ENCODE peak calls at places on chromosomes 12 and 14, in four cellular contexts. S is lower lobe of right lung, J is Peyer's patch, P is mesenchymal stem cell. B is an unnamed sample.

GRCh38 chr14:35855886-35856481 is 29.8 kb downstream of the BRMS1L start:
- DNase-seq in S (no peak), J (no peak), P (no peak), B (no peak)

GRCh38 chr12:1795221-1795784 is 25.1 kb upstream of the LRTM2 start:
- DNase-seq in S (no peak), J (peak; percentile 47), P (no peak), B (no peak)

GRCh38 chr14:67557656-67558055 is 24.6 kb downstream of the PLEKHH1 start:
- DNase-seq in S (no peak), J (no peak), P (no peak), B (no peak)

GRCh38 chr12:131128556-131128955 is 174.8 kb downstream of the ADGRD1 start:
- DNase-seq in S (no peak), J (peak; percentile 26), P (no peak), B (no peak)

GRCh38 chr12:28500373-28501024 is 310.2 kb downstream of the CCDC91 start:
- DNase-seq in S (no peak), J (no peak), P (no peak), B (no peak)

GRCh38 chr14:64234877-64235651 is 59.1 kb downstream of the ESR2 start:
- DNase-seq in S (no peak), J (peak; percentile 58), P (no peak), B (no peak)

GRCh38 chr14:95686935-95687334 is 709 bp downstream of the TCL1B start:
- DNase-seq in S (no peak), J (no peak), P (no peak), B (no peak)

GRCh38 chr14:61625171-61625570 is 70.1 kb upstream of the HIF1A start:
- DNase-seq in S (no peak), J (no peak), P (peak; percentile 32), B (no peak)

GRCh38 chr14:102210421-102211042 is 70.8 kb downstream of the WDR20 start:
- DNase-seq in S (no peak), J (peak; percentile 37), P (no peak), B (no peak)

GRCh38 chr14:68291820-68292219 is 472.2 kb downstream of the RAD51B start:
- DNase-seq in S (no peak), J (no peak), P (no peak), B (no peak)

GRCh38 chr14:96424104-96424989 is 32.4 kb downstream of the AK7 start:
- DNase-seq in S (peak; percentile 54), J (peak; percentile 58), P (peak; percentile 76), B (no peak)

GRCh38 chr14:30753452-30753851 is 120.9 kb upstream of the COCH start:
- DNase-seq in S (no peak), J (no peak), P (no peak), B (no peak)

GRCh38 chr14:95023886-95024285 is 133.4 kb downstream of the DICER1 start:
- DNase-seq in S (no peak), J (peak; percentile 40), P (peak; percentile 12), B (no peak)

GRCh38 chr14:102226356-102227125 is 78.4 kb downstream of the MOK start:
- DNase-seq in S (no peak), J (no peak), P (no peak), B (no peak)

GRCh38 chr12:64824500-64825142 is at the start of gene TBC1D30:
- DNase-seq in S (peak; percentile 51), J (no peak), P (peak; percentile 14), B (no peak)

GRCh38 chr12:54937376-54937775 is 47.2 kb downstream of the TESPA1 start:
- DNase-seq in S (no peak), J (no peak), P (no peak), B (no peak)

GRCh38 chr12:6394398-6394797 is 10.4 kb downstream of the LTBR start:
- DNase-seq in S (no peak), J (no peak), P (no peak), B (no peak)

GRCh38 chr12:84732941-84733340 is 179.7 kb downstream of the SLC6A15 start:
- DNase-seq in S (no peak), J (no peak), P (no peak), B (no peak)

GRCh38 chr12:12461923-12462315 is 100.7 kb downstream of the DUSP16 start:
- DNase-seq in S (no peak), J (no peak), P (no peak), B (no peak)

GRCh38 chr12:95547522-95548055 is 3.7 kb downstream of the USP44 start:
- DNase-seq in S (no peak), J (no peak), P (peak; percentile 22), B (no peak)

GRCh38 chr14:55136868-55137785 is 8.1 kb downstream of the LGALS3 start:
- DNase-seq in S (no peak), J (no peak), P (no peak), B (no peak)

GRCh38 chr14:104665663-104666522 is 23.5 kb upstream of the INF2 start:
- DNase-seq in S (no peak), J (peak; percentile 84), P (no peak), B (peak; percentile 65)

GRCh38 chr14:64637735-64638473 is 66.3 kb upstream of the PLEKHG3 start:
- DNase-seq in S (no peak), J (no peak), P (peak; percentile 64), B (no peak)

GRCh38 chr12:116818341-116818856 is 62.8 kb downstream of the HRK start:
- DNase-seq in S (no peak), J (peak; percentile 54), P (peak; percentile 15), B (peak; percentile 11)

GRCh38 chr14:34036319-34036761 is 85.5 kb upstream of the EGLN3 start:
- DNase-seq in S (no peak), J (no peak), P (peak; percentile 30), B (no peak)

GRCh38 chr12:41932470-41932991 is 212.1 kb downstream of the GXYLT1 start:
- DNase-seq in S (peak; percentile 82), J (peak; percentile 55), P (peak; percentile 23), B (no peak)

GRCh38 chr14:89702151-89702936 is 252.2 kb downstream of the EFCAB11 start:
- DNase-seq in S (no peak), J (no peak), P (peak; percentile 29), B (no peak)

GRCh38 chr14:59564356-59564755 is 12.3 kb downstream of the CCDC175 start:
- DNase-seq in S (no peak), J (no peak), P (no peak), B (no peak)

GRCh38 chr12:77625441-77625840 is 205.3 kb upstream of the NAV3 start:
- DNase-seq in S (no peak), J (no peak), P (peak; percentile 24), B (no peak)

GRCh38 chr14:105859717-105860614 is 333.6 kb downstream of the TMEM121 start:
- DNase-seq in S (peak; percentile 43), J (peak; percentile 47), P (no peak), B (peak; percentile 69)

GRCh38 chr12:6285063-6285477 is 25.4 kb upstream of the PLEKHG6 start:
- DNase-seq in S (peak; percentile 62), J (peak; percentile 75), P (peak; percentile 72), B (peak; percentile 51)

GRCh38 chr14:71029236-71029781 is 122.0 kb downstream of the PCNX1 start:
- DNase-seq in S (no peak), J (no peak), P (no peak), B (no peak)

GRCh38 chr14:29235991-29236390 is 469.4 kb downstream of the FOXG1 start:
- DNase-seq in S (no peak), J (no peak), P (peak; percentile 20), B (no peak)

GRCh38 chr12:113097716-113098427 is 37.7 kb downstream of the RASAL1 start:
- DNase-seq in S (no peak), J (no peak), P (peak; percentile 2), B (no peak)

GRCh38 chr12:102964872-102965271 is 7.4 kb downstream of the ASCL1 start:
- DNase-seq in S (peak; percentile 49), J (no peak), P (no peak), B (peak; percentile 38)

GRCh38 chr12:43893670-43894069 is 57.8 kb downstream of the TMEM117 start:
- DNase-seq in S (no peak), J (no peak), P (no peak), B (no peak)

GRCh38 chr14:50531595-50532501 is 521 bp downstream of the MAP4K5 start:
- DNase-seq in S (peak; percentile 74), J (peak; percentile 76), P (peak; percentile 64), B (peak; percentile 15)

GRCh38 chr12:50212071-50212467 is 44.9 kb upstream of the CERS5 start:
- DNase-seq in S (no peak), J (no peak), P (no peak), B (no peak)
- H3K4me1 ChIP-seq in S (peaks cover 18% of the 10 kb centered on the region), J (no peaks in the 10 kb centered on the region), P (peaks cover 2% of the 10 kb centered on the region), B (peaks cover 58% of the 10 kb centered on the region)

GRCh38 chr12:111411187-111411764 is 5.6 kb downstream of the SH2B3 start:
- DNase-seq in S (no peak), J (no peak), P (peak; percentile 58), B (peak; percentile 60)

GRCh38 chr12:111413442-111414086 is 7.8 kb downstream of the SH2B3 start:
- DNase-seq in S (peak; percentile 51), J (peak; percentile 77), P (peak; percentile 94), B (no peak)

GRCh38 chr12:111414711-111415252 is 9.1 kb downstream of the SH2B3 start:
- DNase-seq in S (no peak), J (no peak), P (no peak), B (no peak)

GRCh38 chr12:111412007-111412829 is 6.5 kb downstream of the SH2B3 start:
- DNase-seq in S (no peak), J (no peak), P (peak; percentile 61), B (no peak)

GRCh38 chr12:111412830-111413441 is 7.2 kb downstream of the SH2B3 start:
- DNase-seq in S (no peak), J (no peak), P (no peak), B (no peak)
- H3K4me1 ChIP-seq in S (peaks cover 62% of the 10 kb centered on the region), J (peaks cover 39% of the 10 kb centered on the region), P (peaks cover 59% of the 10 kb centered on the region), B (peaks cover 74% of the 10 kb centered on the region)

DNA sequence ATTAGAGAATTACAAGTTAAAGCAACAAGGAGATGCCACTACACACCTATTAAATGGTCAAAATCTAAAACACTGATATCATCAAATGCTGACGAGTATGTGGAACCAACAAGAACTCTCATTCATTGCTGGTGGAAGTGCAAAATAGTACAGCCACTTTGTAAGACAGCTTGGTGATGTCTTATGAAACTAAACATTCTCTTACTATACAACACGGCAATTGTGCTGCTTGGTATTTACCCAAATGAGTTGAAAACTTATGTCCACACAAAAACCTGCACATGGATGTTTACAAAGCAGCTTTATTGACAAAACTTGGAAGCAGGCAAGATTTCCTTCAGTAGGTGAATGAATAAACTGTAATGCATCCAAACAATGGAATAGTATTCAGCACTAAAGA is 3.2 kb downstream of the TMBIM4 start:
- DNase-seq in S (no peak), J (no peak), P (no peak), B (no peak)
- H3K4me1 ChIP-seq in S (peaks cover 16% of the 10 kb centered on the region), J (no peaks in the 10 kb centered on the region), P (no peaks in the 10 kb centered on the region), B (peaks cover 66% of the 10 kb centered on the region)

DNA sequence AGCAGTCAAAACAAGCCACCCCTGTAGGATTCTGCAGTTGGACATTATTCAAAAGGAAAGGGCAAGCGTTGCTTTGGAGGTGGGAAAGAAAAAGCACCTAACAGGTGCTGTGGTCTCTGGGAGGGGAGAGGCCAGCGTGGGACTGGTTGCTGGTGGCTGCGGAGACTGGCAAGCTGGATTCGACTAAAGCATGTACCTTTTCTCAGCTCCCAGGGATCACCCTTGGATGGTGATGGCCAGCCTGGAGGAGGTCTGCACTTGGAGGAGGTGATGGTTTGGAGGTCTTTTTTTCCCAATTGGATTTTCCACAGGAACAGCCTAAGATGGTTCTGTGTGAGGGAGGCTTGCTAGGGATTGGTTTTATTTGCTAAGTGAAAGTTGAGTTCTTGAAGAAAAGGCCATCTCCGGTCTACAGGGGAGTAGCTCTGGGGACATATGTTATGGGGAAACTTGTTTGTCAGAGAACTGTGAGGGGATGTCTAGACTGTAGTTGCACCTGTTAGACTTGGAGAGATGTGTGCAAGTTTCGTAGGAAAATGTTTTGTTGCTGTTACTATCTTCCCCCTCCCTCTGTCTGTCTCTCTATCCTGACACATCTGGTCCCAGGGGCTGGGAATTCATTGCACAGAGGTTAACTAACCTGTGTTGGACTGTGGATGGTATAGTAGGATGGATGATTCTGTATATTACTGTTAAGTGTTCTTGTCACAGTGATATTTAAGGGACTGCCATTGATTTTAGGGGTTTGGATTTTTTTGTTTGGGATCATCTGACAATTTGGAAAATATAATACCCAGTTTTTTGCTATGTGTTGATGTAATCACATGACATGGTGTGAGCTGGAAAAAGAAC is 2.2 kb downstream of the DYRK2 start:
- DNase-seq in S (no peak), J (no peak), P (no peak), B (peak; percentile 45)
- H3K4me1 ChIP-seq in S (peaks cover 37% of the 10 kb centered on the region), J (no peaks in the 10 kb centered on the region), P (peaks cover 9% of the 10 kb centered on the region), B (peaks cover 55% of the 10 kb centered on the region)